ENCODE peak calls at places on chromosome 16, in nine cellular contexts. I, R, F, Y, P, J, T, D and V are unnamed samples.

GRCh38 chr16:72952404-72953301 is 95.3 kb downstream of the ZFHX3 start:
- DNase-seq in I (no peak), R (no peak), F (no peak), Y (no peak), P (peak), J (no peak), T (no peak), D (no peak), V (no peak)

GRCh38 chr16:89096768-89097527 is 3.3 kb downstream of the ACSF3 start:
- DNase-seq in I (no peak), R (no peak), F (no peak), Y (no peak), P (peak), J (peak), T (no peak), D (no peak), V (no peak)

GRCh38 chr16:84356591-84357116 is 11.7 kb upstream of the ATP2C2 start:
- DNase-seq in I (no peak), R (no peak), F (no peak), Y (no peak), P (no peak), J (no peak), T (no peak), D (no peak), V (no peak)

GRCh38 chr16:77449208-77449607 is 14.4 kb upstream of the ADAMTS18 start:
- DNase-seq in I (no peak), R (no peak), F (no peak), Y (no peak), P (no peak), J (no peak), T (no peak), D (no peak), V (no peak)

GRCh38 chr16:88430524-88431446 is 22.3 kb upstream of the ZFPM1 start:
- DNase-seq in I (no peak), R (no peak), F (no peak), Y (peak), P (no peak), J (no peak), T (peak), D (no peak), V (peak)

GRCh38 chr16:66741971-66742396 is 9.4 kb downstream of the DYNC1LI2 start:
- DNase-seq in I (no peak), R (no peak), F (no peak), Y (no peak), P (peak), J (no peak), T (peak), D (no peak), V (no peak)

GRCh38 chr16:1839554-1839953 is 12.5 kb downstream of the FAHD1 start:
- DNase-seq in I (no peak), R (no peak), F (no peak), Y (no peak), P (peak), J (peak), T (no peak), D (no peak), V (no peak)

GRCh38 chr16:75203106-75203505 is 3.9 kb downstream of the CTRB2 start:
- DNase-seq in I (no peak), R (no peak), F (peak), Y (peak), P (no peak), J (no peak), T (no peak), D (peak), V (no peak)

GRCh38 chr16:4481526-4481925 is 5.3 kb downstream of the HMOX2 start:
- DNase-seq in I (no peak), R (no peak), F (no peak), Y (no peak), P (no peak), J (no peak), T (no peak), D (no peak), V (no peak)

GRCh38 chr16:1145383-1146100 is 7.4 kb upstream of the CACNA1H start:
- DNase-seq in I (no peak), R (peak), F (no peak), Y (no peak), P (no peak), J (no peak), T (no peak), D (no peak), V (no peak)

GRCh38 chr16:84557059-84557458 is 52.6 kb upstream of the MEAK7 start:
- DNase-seq in I (no peak), R (no peak), F (no peak), Y (no peak), P (no peak), J (no peak), T (no peak), D (no peak), V (no peak)

GRCh38 chr16:79613009-79613408 is 12.5 kb upstream of the MAF start:
- DNase-seq in I (no peak), R (no peak), F (no peak), Y (no peak), P (no peak), J (no peak), T (no peak), D (no peak), V (no peak)

GRCh38 chr16:20760346-20760745 is 3.5 kb upstream of the ACSM3 start:
- DNase-seq in I (no peak), R (no peak), F (no peak), Y (no peak), P (no peak), J (no peak), T (no peak), D (no peak), V (no peak)

GRCh38 chr16:85475233-85475632 is 137.9 kb upstream of the GSE1 start:
- DNase-seq in I (no peak), R (peak), F (no peak), Y (no peak), P (no peak), J (no peak), T (no peak), D (no peak), V (no peak)

GRCh38 chr16:11784048-11784780 is 12.8 kb downstream of the ZC3H7A start:
- DNase-seq in I (no peak), R (no peak), F (no peak), Y (no peak), P (no peak), J (no peak), T (no peak), D (no peak), V (no peak)

GRCh38 chr16:31465788-31466370 is 6.1 kb upstream of the TGFB1I1 start:
- DNase-seq in I (no peak), R (no peak), F (no peak), Y (no peak), P (no peak), J (no peak), T (no peak), D (peak), V (no peak)

GRCh38 chr16:31453255-31454204 is 5.8 kb upstream of the ARMC5 start:
- DNase-seq in I (no peak), R (peak), F (peak), Y (no peak), P (peak), J (no peak), T (no peak), D (peak), V (no peak)

GRCh38 chr16:70711211-70711978 is 25.5 kb upstream of the MTSS2 start:
- DNase-seq in I (no peak), R (no peak), F (no peak), Y (no peak), P (no peak), J (no peak), T (no peak), D (no peak), V (no peak)

GRCh38 chr16:27547851-27548250 is 1.9 kb downstream of the GTF3C1 start:
- DNase-seq in I (no peak), R (no peak), F (no peak), Y (no peak), P (no peak), J (no peak), T (no peak), D (peak), V (no peak)

GRCh38 chr16:62058412-62058811 is 22.2 kb upstream of the CDH8 start:
- DNase-seq in I (no peak), R (no peak), F (no peak), Y (no peak), P (no peak), J (no peak), T (no peak), D (no peak), V (no peak)

GRCh38 chr16:58430718-58431117 is 38.4 kb downstream of the GINS3 start:
- DNase-seq in I (no peak), R (no peak), F (no peak), Y (no peak), P (no peak), J (no peak), T (no peak), D (no peak), V (no peak)

GRCh38 chr16:21226749-21227148 is 6.8 kb upstream of the ANKS4B start:
- DNase-seq in I (no peak), R (no peak), F (no peak), Y (no peak), P (no peak), J (no peak), T (no peak), D (no peak), V (no peak)

GRCh38 chr16:58032710-58033293 is 7.2 kb downstream of the MMP15 start:
- DNase-seq in I (peak), R (peak), F (peak), Y (no peak), P (no peak), J (no peak), T (peak), D (no peak), V (no peak)

DNA sequence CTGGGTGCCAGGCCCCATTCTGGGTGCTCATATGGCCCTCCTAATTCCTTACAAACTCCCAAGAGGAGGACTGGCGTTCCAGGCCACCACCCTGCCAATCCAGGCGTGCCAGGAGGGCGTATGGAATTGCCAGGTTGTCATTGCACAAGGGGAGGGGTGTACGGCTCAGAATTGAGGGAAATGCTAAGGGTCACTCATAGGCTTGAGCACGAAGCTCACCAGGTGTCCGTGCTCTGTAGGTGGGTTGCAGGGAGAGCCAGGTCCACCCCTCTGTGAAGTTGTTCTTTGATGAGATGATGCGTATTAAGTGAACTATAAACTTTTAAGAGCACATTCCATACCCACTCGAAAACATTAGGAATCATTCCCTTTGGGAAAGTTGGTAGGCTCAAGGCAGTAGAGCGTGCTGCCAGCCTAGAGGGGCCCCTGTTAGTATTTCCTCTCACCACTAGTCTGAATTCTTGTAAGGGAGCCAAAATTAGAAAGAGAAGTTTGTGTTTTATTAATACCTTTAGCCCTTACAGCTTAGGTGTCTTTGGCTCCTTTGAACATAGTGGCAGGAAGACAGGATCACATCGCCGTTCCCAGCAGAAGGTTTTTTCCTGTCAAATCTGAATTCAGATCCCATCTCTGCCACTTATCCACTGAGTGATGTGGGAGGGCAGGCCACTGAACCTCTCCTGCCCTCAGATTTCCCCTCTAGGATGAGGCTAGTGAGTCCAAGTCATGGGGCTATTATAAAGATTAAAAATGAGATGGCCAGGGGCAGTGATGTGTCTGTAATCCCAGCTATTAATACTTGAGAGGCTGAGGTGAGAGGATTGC is 38.7 kb upstream of the NFAT5 start:
- DNase-seq in I (no peak), R (no peak), F (no peak), Y (no peak), P (no peak), J (no peak), T (no peak), D (no peak), V (no peak)
- TF ChIP-seq CTCF in I (no peak), R (no peak), F (no peak), Y (no peak), P (no peak), J (no peak), T (no peak), D (no peak), V (no peak)

DNA sequence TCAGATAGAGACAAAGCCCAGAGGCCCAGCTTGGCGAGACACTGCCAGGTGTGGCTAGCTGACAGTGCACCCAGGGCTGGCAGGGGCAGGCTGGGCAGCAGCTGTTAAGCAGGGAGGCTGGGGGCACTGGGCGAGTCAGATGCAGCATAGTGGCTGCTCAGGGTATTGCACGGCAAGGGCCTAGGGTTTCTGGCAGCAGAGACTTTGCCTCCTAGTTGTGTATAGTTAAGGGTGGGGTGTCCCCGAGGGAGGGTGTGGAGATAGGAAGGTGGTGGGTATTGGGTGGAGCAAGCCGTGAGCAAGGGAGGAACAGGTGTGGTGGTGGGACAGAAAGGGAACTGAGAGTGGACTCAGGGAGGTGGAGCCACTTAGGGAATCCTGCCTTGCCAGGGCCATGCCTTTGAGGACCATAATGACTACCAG is 66.0 kb downstream of the SMPD3 start:
- DNase-seq in I (no peak), R (no peak), F (peak), Y (peak), P (no peak), J (no peak), T (no peak), D (no peak), V (no peak)
- TF ChIP-seq CTCF in I (peak), R (peak), F (peak), Y (peak), P (no peak), J (peak), T (no peak), D (no peak), V (no peak)

GRCh38 chr16:49056546-49056945 is 225.1 kb downstream of the CBLN1 start:
- DNase-seq in I (no peak), R (no peak), F (no peak), Y (no peak), P (no peak), J (no peak), T (no peak), D (no peak), V (no peak)

GRCh38 chr16:49057391-49057790 is 224.2 kb downstream of the CBLN1 start:
- DNase-seq in I (no peak), R (no peak), F (no peak), Y (no peak), P (no peak), J (no peak), T (no peak), D (no peak), V (no peak)

GRCh38 chr16:49061315-49061714 is 220.3 kb downstream of the CBLN1 start:
- DNase-seq in I (no peak), R (no peak), F (no peak), Y (no peak), P (no peak), J (no peak), T (peak), D (no peak), V (no peak)

GRCh38 chr16:49055824-49056545 is 225.7 kb downstream of the CBLN1 start:
- DNase-seq in I (no peak), R (no peak), F (no peak), Y (peak), P (no peak), J (no peak), T (no peak), D (no peak), V (no peak)

DNA sequence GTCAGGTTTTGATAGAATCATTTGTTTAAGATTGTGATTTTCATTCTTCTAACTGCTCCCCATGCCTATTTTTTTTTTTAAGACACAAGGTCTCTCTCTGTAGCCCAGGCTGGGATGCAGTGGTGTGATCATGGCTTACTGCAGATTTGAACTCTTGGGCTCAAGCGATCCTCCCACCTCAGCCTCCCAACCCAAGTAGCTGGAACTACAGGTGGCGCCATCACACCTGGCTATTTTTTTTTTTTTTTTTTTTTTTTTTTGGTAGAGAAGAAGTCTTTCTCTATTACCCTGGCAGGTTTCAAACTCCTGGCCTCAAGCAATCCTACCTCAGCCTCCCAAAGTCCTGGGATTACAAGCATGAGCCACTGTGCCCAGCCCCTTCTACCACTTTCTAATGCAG is 223.3 kb downstream of the CBLN1 start:
- DNase-seq in I (no peak), R (no peak), F (no peak), Y (no peak), P (no peak), J (no peak), T (no peak), D (no peak), V (no peak)
- TF ChIP-seq CTCF in I (no peak), R (no peak), F (no peak), Y (no peak), P (no peak), J (no peak), T (no peak), D (no peak), V (no peak)

DNA sequence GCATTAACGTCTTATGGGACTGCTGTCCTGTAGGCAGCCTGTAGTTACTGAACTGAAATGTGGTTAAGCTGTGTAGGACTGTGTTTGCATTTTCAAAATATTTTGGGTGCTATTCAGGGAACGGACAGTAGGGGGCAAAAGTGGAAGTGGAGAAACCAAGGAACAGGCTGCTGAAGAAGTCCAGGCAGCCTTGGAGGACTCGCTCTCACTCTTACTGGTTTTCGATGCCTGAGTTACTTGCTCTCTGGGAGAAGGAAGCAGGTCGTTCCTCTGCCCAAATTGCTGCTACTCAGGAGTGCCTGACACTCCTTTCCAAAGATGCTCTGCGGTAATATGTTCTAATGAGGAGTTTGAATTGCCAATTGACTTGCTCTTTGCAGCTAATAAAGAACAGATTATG is 64.5 kb upstream of the RBFOX1 start:
- DNase-seq in I (peak), R (peak), F (no peak), Y (no peak), P (no peak), J (peak), T (peak), D (no peak), V (no peak)
- TF ChIP-seq CTCF in I (peak), R (peak), F (peak), Y (peak), P (no peak), J (peak), T (peak), D (peak), V (no peak)

DNA sequence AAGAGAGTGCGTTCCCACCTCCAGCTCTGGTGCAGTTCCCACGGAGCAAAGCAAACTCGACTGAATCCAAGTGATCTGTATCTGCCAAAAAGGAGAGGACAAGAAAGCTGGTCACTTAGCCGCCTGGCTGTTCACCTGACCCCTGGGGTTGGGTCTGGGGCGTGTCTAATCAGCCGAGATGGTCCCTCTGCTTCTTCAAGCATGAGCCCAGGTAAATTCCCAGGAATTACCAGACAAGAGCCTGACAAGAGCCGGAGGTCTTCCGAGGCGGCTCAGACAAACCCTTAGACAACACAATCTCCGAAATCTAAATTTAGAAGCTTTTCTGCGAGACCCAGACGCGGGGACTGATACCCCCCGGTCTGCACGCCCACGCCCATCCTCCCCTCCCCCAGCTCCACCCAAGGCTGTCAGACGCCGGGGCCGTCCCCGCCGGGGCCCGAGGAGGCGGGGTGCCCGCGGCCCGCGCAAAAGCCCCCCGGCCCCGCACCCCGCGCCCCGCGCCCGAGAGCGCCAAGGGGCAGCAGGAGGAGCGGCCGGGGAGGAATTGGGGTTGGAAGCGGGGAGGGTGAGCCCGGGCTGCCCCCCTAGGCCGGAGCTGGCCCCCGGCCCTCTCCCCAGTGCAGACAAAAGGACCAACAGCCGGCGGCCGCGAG is 661 bp downstream of the ZNF821 start:
- DNase-seq in I (peak), R (peak), F (peak), Y (peak), P (peak), J (no peak), T (peak), D (peak), V (peak)
- TF ChIP-seq CTCF in I (no peak), R (no peak), F (no peak), Y (no peak), P (peak), J (no peak), T (no peak), D (peak), V (no peak)